ENCODE peak calls at places on chromosomes 4 and X, in four cellular contexts. L, O, H and Q are unnamed samples.

GRCh38 chr4:163810757-163811156 is 316.3 kb downstream of the TMA16 start:
- ATAC-seq in L (no peak), O (no peak), H (no peak), Q (no peak)

GRCh38 chr4:3196670-3197359 is 52.1 kb upstream of the MSANTD1 start:
- ATAC-seq in L (no peak), O (no peak), H (no peak), Q (no peak)

GRCh38 chr4:102253860-102254259 is 91.4 kb downstream of the SLC39A8 start:
- ATAC-seq in L (peak; percentile 71), O (no peak), H (no peak), Q (no peak)

GRCh38 chr4:2516635-2517034 is 19.8 kb upstream of the FAM193A start:
- ATAC-seq in L (no peak), O (no peak), H (peak; percentile 42), Q (no peak)

GRCh38 chr4:174217273-174218126 is 66.0 kb downstream of the FBXO8 start:
- ATAC-seq in L (peak; percentile 36), O (no peak), H (peak; percentile 50), Q (no peak)

GRCh38 chr4:152950402-152951274 is 14.5 kb downstream of the FHDC1 start:
- ATAC-seq in L (no peak), O (no peak), H (peak; percentile 69), Q (no peak)

GRCh38 chrX:132001127-132001526 is 22.0 kb upstream of the STK26 start:
- ATAC-seq in L (no peak), O (no peak), H (no peak), Q (no peak)

GRCh38 chrX:27619459-27619858 is 29.3 kb downstream of the DCAF8L2 start:
- ATAC-seq in L (no peak), O (no peak), H (no peak), Q (no peak)

GRCh38 chr4:95180531-95181315 is 368.1 kb downstream of the UNC5C start:
- ATAC-seq in L (no peak), O (no peak), H (peak; percentile 73), Q (no peak)